ENCODE peak calls at places on chromosomes 16 and 17, in five cellular contexts. K is sigmoid colon, A is suprapubic skin, F is A549, C is tibial nerve. E is an unnamed sample.
A peak's percentile ranks its signal among the peaks of the same experiment; 100 is the strongest.

GRCh38 chr17:41301916-41302901 is at the start of gene KRTAP29-1:
- DNase-seq in A (no peak), F (no peak), C (no peak), K (no peak), E (no peak)

GRCh38 chr16:67406111-67406593 is 10.1 kb downstream of the ZDHHC1 start:
- DNase-seq in K (peak; percentile 80), C (no peak), F (no peak), A (no peak), E (peak; percentile 42)

GRCh38 chr17:67440311-67441051 is 63.4 kb downstream of the PITPNC1 start:
- DNase-seq in F (no peak), A (no peak), C (no peak), K (no peak), E (no peak)

GRCh38 chr17:76681222-76682137 is 29.3 kb downstream of the MXRA7 start:
- DNase-seq in F (peak; percentile 84), C (peak; percentile 60), K (peak; percentile 85), A (no peak), E (peak; percentile 82)

GRCh38 chr17:53979991-53980390 is 157.3 kb downstream of the KIF2B start:
- DNase-seq in A (no peak), C (no peak), F (no peak), K (no peak), E (no peak)

GRCh38 chr17:28416703-28417311 is 10.8 kb upstream of the SLC46A1 start:
- DNase-seq in F (peak; percentile 73), K (no peak), A (no peak), C (no peak), E (no peak)

GRCh38 chr17:45291170-45291805 is 25.5 kb downstream of the MAP3K14 start:
- DNase-seq in K (no peak), A (no peak), F (no peak), C (no peak), E (no peak)

GRCh38 chr17:30236807-30237206 is 1.3 kb upstream of the SLC6A4 start:
- DNase-seq in F (peak; percentile 91), K (no peak), C (peak; percentile 18), A (no peak), E (peak; percentile 54)

GRCh38 chr17:64002658-64003525 is 4.7 kb downstream of the PRR29 start:
- DNase-seq in K (peak; percentile 64), F (no peak), A (peak; percentile 72), C (no peak), E (no peak)

GRCh38 chr17:33438578-33438977 is 145.5 kb upstream of the ASIC2 start:
- DNase-seq in K (no peak), F (no peak), A (no peak), C (no peak), E (no peak)

GRCh38 chr17:30545024-30545423 is 67.8 kb downstream of the GOSR1 start:
- DNase-seq in K (no peak), C (no peak), A (no peak), F (no peak), E (no peak)

GRCh38 chr17:73359255-73359816 is 47.5 kb upstream of the CDC42EP4 start:
- DNase-seq in A (no peak), K (no peak), F (no peak), C (no peak), E (no peak)

GRCh38 chr16:85300451-85300968 is 188.2 kb upstream of the CIBAR2 start:
- DNase-seq in F (no peak), C (no peak), A (no peak), K (no peak), E (no peak)

GRCh38 chr17:75864448-75864871 is 9.3 kb upstream of the WBP2 start:
- DNase-seq in K (peak; percentile 94), C (peak; percentile 61), F (no peak), A (peak; percentile 91), E (peak; percentile 74)

GRCh38 chr16:10226672-10227306 is 44.6 kb upstream of the GRIN2A start:
- DNase-seq in C (no peak), K (no peak), F (no peak), A (no peak), E (no peak)

GRCh38 chr16:30018731-30019158 is 4.3 kb upstream of the C16orf92 start:
- DNase-seq in A (no peak), K (no peak), F (no peak), C (no peak), E (no peak)

GRCh38 chr16:75624921-75625334 is 1.8 kb upstream of the ADAT1 start:
- DNase-seq in A (no peak), F (peak; percentile 13), C (no peak), K (no peak), E (no peak)

GRCh38 chr16:56948234-56948633 is 13.5 kb upstream of the CETP start:
- DNase-seq in K (peak; percentile 43), F (no peak), C (no peak), A (no peak), E (peak; percentile 13)

GRCh38 chr17:62966426-62967110 is 533 bp downstream of the TANC2 start:
- DNase-seq in K (no peak), F (peak; percentile 54), C (peak; percentile 25), A (no peak), E (peak; percentile 79)

GRCh38 chr16:83002351-83003334 is 375.9 kb downstream of the CDH13 start:
- DNase-seq in F (no peak), C (no peak), A (no peak), K (no peak), E (no peak)

GRCh38 chr17:48054238-48055185 is 6.4 kb downstream of the NFE2L1 start:
- DNase-seq in C (peak; percentile 60), A (no peak), F (no peak), K (peak; percentile 93), E (peak; percentile 87)

GRCh38 chr16:81492307-81492706 is 47.7 kb downstream of the CMIP start:
- DNase-seq in F (no peak), C (no peak), K (no peak), A (no peak), E (no peak)

GRCh38 chr17:4594406-4595349 is 10.3 kb downstream of the SMTNL2 start:
- DNase-seq in A (no peak), K (no peak), F (no peak), C (no peak), E (no peak)

GRCh38 chr16:63038563-63039131 is 1002.4 kb upstream of the CDH8 start:
- DNase-seq in F (no peak), A (no peak), K (no peak), C (no peak), E (no peak)

GRCh38 chr17:18141210-18141803 is 32.8 kb downstream of the MYO15A start:
- DNase-seq in A (no peak), C (no peak), K (no peak), F (peak; percentile 65), E (no peak)

GRCh38 chr16:14449790-14450463 is 180.1 kb downstream of the PARN start:
- DNase-seq in F (peak; percentile 34), C (no peak), K (no peak), A (no peak), E (no peak)

GRCh38 chr16:81551141-81551808 is 106.7 kb downstream of the CMIP start:
- DNase-seq in A (no peak), C (no peak), K (no peak), F (no peak), E (no peak)

GRCh38 chr16:12084436-12084835 is 107.9 kb downstream of the SNX29 start:
- DNase-seq in K (peak; percentile 35), C (no peak), F (no peak), A (peak; percentile 55), E (no peak)

GRCh38 chr17:81025065-81025751 is 9.7 kb upstream of the BAIAP2 start:
- DNase-seq in A (no peak), K (peak; percentile 72), F (no peak), C (no peak), E (no peak)

GRCh38 chr16:64470916-64471315 is 650.9 kb downstream of the CDH11 start:
- DNase-seq in C (no peak), K (no peak), A (no peak), F (no peak), E (no peak)

GRCh38 chr16:84610385-84610784 is 7.5 kb downstream of the COTL1 start:
- DNase-seq in F (peak; percentile 45), C (no peak), A (no peak), K (no peak), E (no peak)

DNA sequence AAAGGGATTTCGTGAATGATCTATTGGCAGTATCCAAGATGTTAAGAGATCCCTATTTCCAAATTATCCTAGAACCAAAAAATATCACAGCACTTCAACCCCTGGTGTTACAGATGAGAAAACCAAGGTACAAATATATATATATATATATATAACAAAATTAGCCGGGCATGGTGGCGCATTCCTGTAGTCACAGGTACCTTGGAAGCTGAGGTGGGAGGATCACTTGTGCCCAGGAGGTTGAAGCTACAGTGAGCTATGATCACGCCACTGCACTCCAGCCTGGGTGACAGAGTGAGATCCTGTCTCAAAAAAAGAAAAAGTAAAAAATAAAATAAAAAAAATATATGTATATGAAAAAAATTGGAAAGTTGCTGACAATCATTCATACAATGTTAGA is 637 bp upstream of the CLN3 start:
- DNase-seq in K (no peak), C (no peak), A (no peak), F (no peak), E (no peak)
- H3K4me3 ChIP-seq in K (no peak overlapping the region), C (no peak overlapping the region), A (peak overlapping the region; percentile 89), F (peak overlapping the region; percentile 68), E (peak overlapping the region; percentile 99)

GRCh38 chr17:7838291-7839075 is 4.5 kb downstream of the KDM6B start:
- DNase-seq in K (peak; percentile 66), A (no peak), C (no peak), F (no peak), E (peak; percentile 70)
- TF ChIP-seq EP300 in K (no peak), A (no peak), C (no peak), F (no peak), E (no peak)

GRCh38 chr16:88681709-88682451 is 4.4 kb downstream of the SNAI3 start:
- DNase-seq in C (no peak), F (no peak), A (no peak), K (no peak), E (no peak)

GRCh38 chr16:88678224-88678979 is 7.9 kb downstream of the SNAI3 start:
- DNase-seq in K (no peak), C (no peak), F (no peak), A (no peak), E (no peak)

GRCh38 chr16:88680554-88681083 is 5.7 kb downstream of the SNAI3 start:
- DNase-seq in F (no peak), A (no peak), K (no peak), C (no peak), E (no peak)

GRCh38 chr16:88677721-88678120 is 8.6 kb downstream of the SNAI3 start:
- DNase-seq in A (no peak), F (no peak), K (no peak), C (no peak), E (no peak)

GRCh38 chr16:88681084-88681680 is 5.1 kb downstream of the SNAI3 start:
- DNase-seq in A (no peak), F (peak; percentile 59), K (no peak), C (no peak), E (no peak)
- H3K4me3 ChIP-seq in A (no peak overlapping the region), F (no peak overlapping the region), K (no peak overlapping the region), C (no peak overlapping the region), E (no peak overlapping the region)

GRCh38 chr16:50521246-50521900 is 26.8 kb upstream of the NKD1 start:
- DNase-seq in F (no peak), C (no peak), K (peak; percentile 19), A (no peak), E (no peak)

GRCh38 chr16:50519001-50519400 is 29.2 kb upstream of the NKD1 start:
- DNase-seq in F (no peak), K (peak; percentile 33), C (no peak), A (no peak), E (no peak)

GRCh38 chr16:50522324-50522723 is 25.9 kb upstream of the NKD1 start:
- DNase-seq in K (no peak), C (no peak), A (no peak), F (no peak), E (no peak)

GRCh38 chr16:50519602-50520001 is 28.6 kb upstream of the NKD1 start:
- DNase-seq in F (no peak), K (no peak), A (no peak), C (no peak), E (no peak)

GRCh38 chr16:50520451-50521245 is 27.5 kb upstream of the NKD1 start:
- DNase-seq in C (no peak), F (no peak), K (peak; percentile 18), A (no peak), E (no peak)
- TF ChIP-seq EP300 in C (no peak), F (no peak), K (no peak), A (no peak), E (no peak)

E was measured in ovary.